ENCODE peak calls at places on chromosomes 4 and X, in four cellular contexts. R is suprapubic skin, N is IMR-90, C is SK-N-SH. V is an unnamed sample.

GRCh38 chr4:98659106-98659592 is 738 bp upstream of the TSPAN5 start:
- DNase-seq in R (no peak), N (peak), C (no peak), V (no peak)

GRCh38 chr4:135007400-135007799 is 805.8 kb upstream of the PABPC4L start:
- DNase-seq in R (no peak), N (no peak), C (no peak), V (no peak)

GRCh38 chr4:79429113-79430034 is 21.3 kb upstream of the GK2 start:
- DNase-seq in R (no peak), N (no peak), C (no peak), V (no peak)

GRCh38 chr4:337932-338758 is 531 bp downstream of the ZNF141 start:
- DNase-seq in R (peak), N (peak), C (no peak), V (peak)

GRCh38 chr4:184647391-184648101 is 1.7 kb downstream of the CASP3 start:
- DNase-seq in R (no peak), N (peak), C (no peak), V (no peak)

GRCh38 chrX:40091691-40092421 is 5.9 kb downstream of the BCOR start:
- DNase-seq in R (no peak), N (no peak), C (peak), V (peak)

GRCh38 chr4:89249716-89250361 is 57.8 kb downstream of the GPRIN3 start:
- DNase-seq in R (no peak), N (no peak), C (no peak), V (no peak)

GRCh38 chr4:103998752-103999151 is 279.0 kb upstream of the TACR3 start:
- DNase-seq in R (no peak), N (no peak), C (no peak), V (no peak)

GRCh38 chr4:42750091-42750490 is 93.2 kb upstream of the ATP8A1 start:
- DNase-seq in R (no peak), N (no peak), C (peak), V (peak)

GRCh38 chr4:39045791-39046221 is 13.6 kb upstream of the TMEM156 start:
- DNase-seq in R (no peak), N (peak), C (peak), V (no peak)

GRCh38 chrX:120468071-120468470 is 1.0 kb downstream of the LAMP2 start:
- DNase-seq in R (no peak), N (no peak), C (no peak), V (no peak)

GRCh38 chr4:158161561-158162354 is 11.1 kb downstream of the GASK1B start:
- DNase-seq in R (no peak), N (peak), C (no peak), V (no peak)

GRCh38 chrX:136794080-136794479 is 13.3 kb upstream of the ARHGEF6 start:
- DNase-seq in R (no peak), N (no peak), C (no peak), V (no peak)

GRCh38 chr4:73080789-73081188 is 11.3 kb upstream of the COX18 start:
- DNase-seq in R (no peak), N (no peak), C (peak), V (no peak)

GRCh38 chrX:9745417-9746115 is 20.1 kb downstream of the GPR143 start:
- DNase-seq in R (no peak), N (peak), C (no peak), V (no peak)

GRCh38 chr4:94455081-94455480 is 3.3 kb downstream of the PDLIM5 start:
- DNase-seq in R (peak), N (peak), C (no peak), V (peak)

GRCh38 chr4:153222162-153222789 is 18.0 kb downstream of the TRIM2 start:
- DNase-seq in R (peak), N (peak), C (peak), V (peak)

GRCh38 chr4:153224474-153224873 is 20.2 kb downstream of the TRIM2 start:
- DNase-seq in R (no peak), N (no peak), C (no peak), V (no peak)

GRCh38 chr4:153222790-153223417 is 18.7 kb downstream of the TRIM2 start:
- DNase-seq in R (peak), N (peak), C (peak), V (peak)

GRCh38 chr4:153223935-153224334 is 19.7 kb downstream of the TRIM2 start:
- DNase-seq in R (no peak), N (peak), C (no peak), V (no peak)

DNA sequence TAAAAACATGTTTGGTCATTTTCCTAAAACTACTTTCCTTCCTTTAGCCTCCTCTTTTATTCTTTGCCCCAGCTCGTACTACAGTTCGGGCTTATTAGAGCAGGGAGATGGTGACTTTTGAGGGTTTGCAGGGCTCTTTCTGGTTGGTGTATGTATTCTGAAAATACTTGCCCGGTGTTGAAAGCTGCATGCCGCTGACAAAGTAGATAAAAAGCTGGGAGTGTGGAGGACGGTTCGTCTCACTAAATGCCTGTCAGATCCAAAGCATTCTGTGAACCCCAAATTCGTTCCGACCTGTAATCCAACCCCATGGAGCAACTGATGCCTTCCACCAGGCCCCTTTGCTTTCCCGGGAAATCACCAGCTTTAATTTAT is 19.2 kb downstream of the TRIM2 start:
- DNase-seq in R (no peak), N (no peak), C (peak), V (no peak)
- H3K4me3 ChIP-seq in R (peak), N (peak), C (peak), V (peak)

DNA sequence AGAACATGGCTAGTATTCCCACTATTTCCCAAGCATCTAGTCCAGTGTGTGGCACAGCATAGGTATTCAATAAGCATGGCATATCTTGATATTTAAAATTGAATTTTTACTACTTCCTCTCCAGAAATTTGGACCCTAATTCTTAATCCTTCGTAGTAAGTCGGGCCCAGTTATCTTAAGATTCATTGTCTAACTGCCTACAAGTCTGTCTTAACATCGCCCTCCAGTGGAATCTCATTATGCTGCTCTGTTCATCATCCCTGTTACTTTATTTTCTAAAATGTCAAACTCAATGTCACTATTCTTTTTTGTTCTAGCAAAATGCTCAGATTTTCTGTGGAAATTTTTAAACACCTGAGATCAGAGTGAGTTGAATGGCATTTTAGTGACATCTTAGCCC is 606.2 kb downstream of the KLHL13 start:
- DNase-seq in R (no peak), N (no peak), C (peak), V (no peak)
- TF ChIP-seq CTCF in R (no peak), N (no peak), C (peak), V (no peak)

GRCh38 chrX:133985164-133986007 is at the start of gene GPC3:
- DNase-seq in R (peak), N (peak), C (peak), V (peak)
- H3K4me3 ChIP-seq in R (peak), N (no peak), C (peak), V (peak)

DNA sequence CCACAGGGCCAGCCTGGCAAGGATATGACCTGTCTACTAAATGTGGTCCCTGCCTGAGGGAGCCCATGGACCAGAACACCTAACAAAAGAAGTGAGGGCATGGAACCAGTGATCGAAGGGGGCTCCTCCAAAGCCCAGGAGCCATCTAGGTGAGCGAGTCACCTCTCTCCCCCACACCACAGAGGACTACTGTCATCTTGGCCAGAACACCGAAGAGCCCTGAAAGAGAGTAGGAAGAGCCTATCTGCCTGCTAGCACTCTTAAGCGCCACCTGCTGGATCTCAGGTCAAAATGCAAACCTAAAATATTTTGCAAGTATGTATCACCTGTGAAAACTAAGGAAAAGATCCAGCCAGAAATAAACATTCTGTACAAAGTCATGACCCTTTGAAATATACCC is 137.9 kb upstream of the ZXDB start:
- DNase-seq in R (no peak), N (peak), C (peak), V (no peak)
- TF ChIP-seq CTCF in R (no peak), N (peak), C (peak), V (no peak)

GRCh38 chr4:40466789-40467188 is 131.7 kb downstream of the CHRNA9 start:
- DNase-seq in R (no peak), N (no peak), C (no peak), V (no peak)
- H3K4me3 ChIP-seq in R (no peak), N (no peak), C (no peak), V (no peak)

DNA sequence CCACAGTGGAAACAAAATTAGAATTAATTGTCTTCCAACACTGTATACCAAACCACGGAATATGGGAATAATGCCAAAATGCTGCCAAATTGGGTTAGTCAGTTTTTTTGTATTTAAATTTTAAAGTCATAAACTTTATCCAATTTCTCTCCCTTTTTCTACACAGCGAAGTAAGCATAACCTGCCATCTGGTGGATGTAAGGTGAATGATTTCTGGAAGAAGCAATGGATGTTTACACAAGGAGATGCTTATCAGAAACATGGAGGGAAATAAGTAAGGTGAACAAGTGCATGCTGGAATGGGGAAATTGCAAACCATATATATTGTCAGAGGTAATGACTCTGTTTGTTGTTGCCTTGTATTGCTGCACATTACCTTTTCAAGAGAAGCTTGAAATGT is 691.9 kb downstream of the TECRL start:
- DNase-seq in R (no peak), N (no peak), C (peak), V (no peak)
- TF ChIP-seq CTCF in R (no peak), N (peak), C (peak), V (no peak)

DNA sequence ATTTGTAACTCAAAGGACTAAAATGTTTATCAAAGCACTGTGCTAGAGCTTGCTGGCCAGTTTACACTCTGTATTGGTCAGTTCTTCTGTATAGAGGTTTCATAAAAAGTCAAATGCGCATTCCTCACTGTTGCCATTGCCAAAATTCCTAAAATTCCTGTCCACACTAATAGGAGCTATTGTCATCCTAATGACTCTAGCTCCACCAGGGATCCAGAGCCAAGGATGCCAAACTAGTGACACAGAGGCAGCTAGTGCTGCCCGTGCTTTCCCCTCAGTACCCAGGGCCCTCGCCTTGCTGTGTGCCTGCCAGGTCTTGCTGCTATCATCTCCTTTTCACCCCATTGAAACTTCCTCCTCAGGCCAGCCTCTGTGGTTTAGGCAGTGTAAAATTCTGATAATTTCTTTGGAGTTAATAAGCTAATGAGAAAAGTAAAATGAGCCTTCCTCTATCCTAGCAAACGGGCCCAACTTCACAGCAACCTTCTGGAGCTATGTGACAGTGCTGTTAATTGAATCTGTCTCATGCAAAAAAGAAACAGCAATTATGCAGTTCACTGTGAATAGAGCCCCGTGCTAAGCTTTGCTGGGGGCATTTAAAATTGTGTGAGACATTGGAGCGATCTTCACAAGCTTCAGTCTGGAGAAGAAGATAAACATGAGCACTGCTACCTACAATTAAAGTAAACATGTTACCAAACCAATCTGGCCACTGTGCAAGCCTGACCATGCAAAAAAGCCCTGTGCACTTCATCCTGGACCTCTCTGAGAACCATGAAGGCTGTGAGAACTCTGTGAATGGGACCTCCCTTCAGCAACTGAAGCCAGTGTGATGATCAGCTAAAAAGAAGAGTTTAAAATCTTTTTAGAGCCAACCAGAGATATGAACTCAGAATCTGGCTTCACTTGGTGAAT is 43.1 kb upstream of the FGF2 start:
- DNase-seq in R (no peak), N (peak), C (no peak), V (peak)
- H3K4me3 ChIP-seq in R (no peak), N (no peak), C (no peak), V (no peak)

GRCh38 chrX:53831662-53832635 is 145.4 kb upstream of the HUWE1 start:
- DNase-seq in R (no peak), N (peak), C (peak), V (peak)
- TF ChIP-seq CTCF in R (no peak), N (peak), C (peak), V (no peak)

DNA sequence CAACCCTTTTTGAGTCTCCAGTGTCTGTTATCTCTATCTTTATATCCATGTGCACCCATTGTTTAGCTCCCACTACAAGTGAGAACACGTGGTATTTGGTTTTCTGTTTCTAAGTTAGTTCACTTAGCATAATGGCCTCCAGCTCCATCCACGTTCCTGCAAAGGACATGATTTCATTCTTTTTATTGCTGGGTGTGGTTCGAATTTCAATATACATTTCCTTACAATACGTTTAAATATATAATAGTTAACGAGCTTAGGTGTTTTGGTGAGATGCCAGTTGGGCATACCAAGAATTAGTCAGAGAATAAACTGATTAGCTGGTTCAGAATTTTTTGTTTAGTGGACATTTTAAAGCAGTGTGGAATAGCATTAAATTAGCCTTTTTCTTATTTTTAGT is 196.7 kb downstream of the CFAP47 start:
- DNase-seq in R (no peak), N (no peak), C (no peak), V (no peak)
- H3K4me3 ChIP-seq in R (no peak), N (no peak), C (no peak), V (no peak)

GRCh38 chrX:83416273-83416672 is 91.8 kb upstream of the POU3F4 start:
- DNase-seq in R (no peak), N (no peak), C (peak), V (no peak)
- TF ChIP-seq CTCF in R (no peak), N (peak), C (peak), V (no peak)

V was measured in prostate gland.